ENCODE peak calls at places on chromosomes 1 and 21, in four cellular contexts. K is thoracic aorta, O is cardiac muscle cell, L is NAMALWA. E is an unnamed sample.

GRCh38 chr1:178693368-178693767 is 31.7 kb upstream of the RALGPS2 start:
- DNase-seq in K (no peak), O (peak), L (no peak), E (no peak)

GRCh38 chr21:28928578-28929124 is 64.0 kb downstream of the LTN1 start:
- DNase-seq in K (no peak), O (peak), L (no peak), E (no peak)

GRCh38 chr1:118933051-118933781 is 54.9 kb downstream of the TBX15 start:
- DNase-seq in K (no peak), O (no peak), L (no peak), E (no peak)

GRCh38 chr1:197526736-197527371 is 248.4 kb downstream of the DENND1B start:
- DNase-seq in K (no peak), O (peak), L (peak), E (no peak)

GRCh38 chr21:36254106-36254941 is 65.7 kb upstream of the MORC3 start:
- DNase-seq in K (no peak), O (no peak), L (peak), E (no peak)

GRCh38 chr1:78437393-78437792 is 53.4 kb upstream of the PTGFR start:
- DNase-seq in K (no peak), O (peak), L (no peak), E (no peak)

GRCh38 chr21:16116798-16117197 is 387.0 kb downstream of the USP25 start:
- DNase-seq in K (no peak), O (peak), L (no peak), E (no peak)

GRCh38 chr1:17125756-17126237 is 6.5 kb upstream of the PADI2 start:
- DNase-seq in K (peak), O (peak), L (peak), E (peak)

GRCh38 chr1:36732038-36732402 is 249.3 kb upstream of the CSF3R start:
- DNase-seq in K (no peak), O (no peak), L (no peak), E (no peak)

GRCh38 chr1:160117709-160118183 is 2.2 kb downstream of the ATP1A2 start:
- DNase-seq in K (no peak), O (peak), L (no peak), E (no peak)

GRCh38 chr1:64000021-64000420 is 203.4 kb upstream of the UBE2U start:
- DNase-seq in K (no peak), O (no peak), L (no peak), E (no peak)

GRCh38 chr21:38804617-38805281 is 980 bp upstream of the ETS2 start:
- DNase-seq in K (no peak), O (peak), L (no peak), E (no peak)

GRCh38 chr1:233745114-233745513 is 131.2 kb downstream of the KCNK1 start:
- DNase-seq in K (no peak), O (no peak), L (no peak), E (no peak)

GRCh38 chr1:202063093-202063492 is 52.7 kb downstream of the ELF3 start:
- DNase-seq in K (no peak), O (no peak), L (no peak), E (no peak)

GRCh38 chr1:182685186-182685585 is 799 bp upstream of the RGS8 start:
- DNase-seq in K (no peak), O (no peak), L (no peak), E (no peak)

GRCh38 chr1:228751360-228752098 is 16.2 kb downstream of the RHOU start:
- DNase-seq in K (no peak), O (no peak), L (no peak), E (no peak)

GRCh38 chr1:27517907-27518718 is 28.1 kb upstream of the WASF2 start:
- DNase-seq in K (no peak), O (no peak), L (no peak), E (no peak)

GRCh38 chr1:185971688-185972087 is 237.5 kb downstream of the HMCN1 start:
- DNase-seq in K (no peak), O (peak), L (no peak), E (no peak)

GRCh38 chr1:15680614-15681345 is 3.3 kb upstream of the PLEKHM2 start:
- DNase-seq in K (no peak), O (peak), L (no peak), E (no peak)

GRCh38 chr1:170665625-170666024 is 1.7 kb downstream of the PRRX1 start:
- DNase-seq in K (no peak), O (peak), L (no peak), E (no peak)

GRCh38 chr1:20174937-20175666 is 10.8 kb upstream of the UBXN10 start:
- DNase-seq in K (no peak), O (peak), L (no peak), E (no peak)

GRCh38 chr1:226679853-226680516 is 59.1 kb downstream of the ITPKB start:
- DNase-seq in K (no peak), O (peak), L (peak), E (no peak)

GRCh38 chr1:154869351-154870116 is 547 bp downstream of the KCNN3 start:
- DNase-seq in K (peak), O (peak), L (no peak), E (no peak)

GRCh38 chr1:229229137-229229720 is 41.7 kb upstream of the RAB4A start:
- DNase-seq in K (no peak), O (peak), L (no peak), E (no peak)